ENCODE peak calls at places on chromosomes 7 and 10, in six cellular contexts. G, Q, K, B, O and R are unnamed samples.

GRCh38 chr10:103602028-103602851 is 108.7 kb downstream of the NEURL1 start:
- DNase-seq in G (no peak), O (no peak), B (no peak), Q (no peak), K (no peak), R (no peak)

GRCh38 chr10:98267894-98268693 is at the start of gene LOXL4:
- DNase-seq in Q (no peak), G (no peak), O (peak), B (no peak), K (no peak), R (no peak)

GRCh38 chr7:936131-937054 is 18.1 kb downstream of the ADAP1 start:
- DNase-seq in Q (peak), B (no peak), O (peak), G (no peak), K (peak), R (peak)

GRCh38 chr10:44913312-44914079 is 2.4 kb downstream of the TMEM72 start:
- DNase-seq in O (no peak), K (no peak), G (no peak), B (no peak), Q (no peak), R (no peak)

GRCh38 chr7:130960208-130960988 is 226.4 kb upstream of the KLF14 start:
- DNase-seq in O (peak), Q (peak), B (no peak), K (peak), G (no peak), R (no peak)

GRCh38 chr10:12782537-12782936 is 219.0 kb downstream of the CCDC3 start:
- DNase-seq in B (peak), K (peak), G (no peak), Q (peak), O (peak), R (no peak)

GRCh38 chr7:2524808-2525140 is 5.2 kb downstream of the LFNG start:
- DNase-seq in Q (no peak), K (no peak), B (peak), G (no peak), O (no peak), R (no peak)

GRCh38 chr7:40765633-40766032 is 630.8 kb downstream of the SUGCT start:
- DNase-seq in Q (no peak), G (no peak), K (no peak), B (no peak), O (no peak), R (no peak)

GRCh38 chr10:71920540-71921318 is 43.5 kb upstream of the CHST3 start:
- DNase-seq in O (peak), B (no peak), K (no peak), Q (peak), G (no peak), R (no peak)

GRCh38 chr10:31875608-31876007 is 53.0 kb downstream of the ARHGAP12 start:
- DNase-seq in Q (no peak), G (no peak), O (no peak), K (peak), B (no peak), R (no peak)
- TF ChIP-seq CTCF in Q (no peak), G (no peak), O (no peak), K (no peak), B (no peak), R (no peak)

GRCh38 chr7:99312316-99313203 is 13.1 kb upstream of the ARPC1A start:
- DNase-seq in B (peak), G (peak), Q (peak), K (peak), O (peak), R (no peak)
- TF ChIP-seq CTCF in B (peak), G (peak), Q (peak), K (peak), O (peak), R (peak)

DNA sequence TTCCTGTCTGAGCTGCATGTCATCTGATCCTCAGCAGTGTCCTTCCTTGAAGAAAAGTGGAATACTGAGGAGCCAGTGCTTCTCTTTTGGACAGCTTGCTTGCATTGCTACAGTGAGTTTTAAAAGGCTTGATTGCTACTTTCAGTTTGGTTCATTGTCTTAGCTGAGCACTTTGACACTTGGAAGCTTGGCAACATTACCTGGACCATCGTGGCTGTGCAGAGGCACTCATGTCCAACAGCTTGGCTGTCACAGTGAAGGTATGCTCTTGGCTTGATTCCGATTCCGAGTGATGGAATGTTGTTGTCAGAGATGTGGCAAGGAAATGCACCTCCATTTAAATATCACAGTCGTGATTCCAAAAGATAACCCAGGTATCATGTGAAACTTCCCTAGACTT is 102.4 kb downstream of the FAS start:
- DNase-seq in Q (no peak), K (no peak), O (no peak), G (no peak), B (no peak), R (no peak)
- TF ChIP-seq CTCF in Q (no peak), K (no peak), O (no peak), G (no peak), B (no peak), R (no peak)

GRCh38 chr7:134458341-134458805 is 527 bp downstream of the AKR1B1 start:
- DNase-seq in O (no peak), Q (peak), K (peak), G (peak), B (peak), R (peak)
- TF ChIP-seq CTCF in O (peak), Q (peak), K (peak), G (no peak), B (no peak), R (peak)

GRCh38 chr10:126252884-126253612 is 135.2 kb downstream of the ADAM12 start:
- DNase-seq in O (peak), B (no peak), Q (peak), G (no peak), K (no peak), R (no peak)

GRCh38 chr10:126253613-126254002 is 134.7 kb downstream of the ADAM12 start:
- DNase-seq in Q (peak), G (no peak), K (no peak), O (no peak), B (no peak), R (no peak)

GRCh38 chr10:126259883-126260282 is 128.4 kb downstream of the ADAM12 start:
- DNase-seq in B (no peak), O (no peak), K (no peak), Q (no peak), G (no peak), R (no peak)

GRCh38 chr10:126255313-126255712 is 133.0 kb downstream of the ADAM12 start:
- DNase-seq in O (no peak), K (no peak), Q (no peak), G (no peak), B (no peak), R (no peak)

GRCh38 chr10:126256864-126257263 is 131.4 kb downstream of the ADAM12 start:
- DNase-seq in B (no peak), K (no peak), Q (no peak), G (no peak), O (no peak), R (no peak)
- TF ChIP-seq CTCF in B (no peak), K (no peak), Q (no peak), G (no peak), O (peak), R (peak)

DNA sequence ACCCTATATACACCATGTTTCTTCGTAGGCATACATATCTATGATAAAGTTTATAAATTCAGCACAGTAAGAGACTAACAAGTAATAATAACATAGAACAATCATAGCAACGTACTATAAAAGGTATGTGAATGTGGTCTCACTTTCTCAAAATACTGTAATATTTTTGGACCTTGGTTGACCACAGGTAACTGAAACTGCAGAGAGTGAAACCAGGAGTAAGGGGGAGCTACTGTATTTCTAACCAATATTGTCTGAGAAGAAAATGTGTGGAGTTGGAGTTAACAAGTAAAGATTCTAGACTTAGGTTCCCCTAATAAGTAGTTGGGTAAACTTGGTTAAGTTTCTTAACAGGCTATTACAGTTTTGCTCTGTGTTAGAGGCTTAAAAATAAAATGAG is 72.1 kb downstream of the GNAI1 start:
- DNase-seq in G (no peak), B (no peak), Q (no peak), K (peak), O (no peak), R (no peak)
- TF ChIP-seq CTCF in G (no peak), B (no peak), Q (no peak), K (no peak), O (no peak), R (no peak)

GRCh38 chr7:150739045-150739432 is 1.8 kb downstream of the GIMAP5 start:
- DNase-seq in K (no peak), O (peak), Q (no peak), B (no peak), G (no peak), R (no peak)
- TF ChIP-seq CTCF in K (no peak), O (no peak), Q (no peak), B (no peak), G (no peak), R (no peak)